ENCODE peak calls at places on chromosome 22, in five cellular contexts. U is NT2/D1; R is stimulated activated naive CD4-positive, alpha-beta T cell; O is effector memory CD4-positive, alpha-beta T cell; B is cardiac fibroblast. S is an unnamed sample.
A peak's percentile ranks its signal among the peaks of the same experiment; 100 is the strongest.

GRCh38 chr22:50544078-50544745 is 1.5 kb upstream of the KLHDC7B start:
- DNase-seq in U (no peak), R (peak; percentile 65), O (peak; percentile 75), B (peak; percentile 67), S (peak; percentile 51)

GRCh38 chr22:28398355-28398754 is 281.3 kb downstream of the TTC28 start:
- DNase-seq in U (no peak), R (no peak), O (no peak), B (no peak), S (no peak)

GRCh38 chr22:27726726-27727449 is 74.7 kb downstream of the MN1 start:
- DNase-seq in U (no peak), R (no peak), O (no peak), B (peak; percentile 93), S (peak; percentile 74)

GRCh38 chr22:24001314-24001713 is 3.9 kb downstream of the GSTT4 start:
- DNase-seq in U (peak; percentile 5), R (no peak), O (no peak), B (no peak), S (no peak)

GRCh38 chr22:50503475-50504145 is 3.9 kb downstream of the LMF2 start:
- DNase-seq in U (no peak), R (no peak), O (no peak), B (no peak), S (no peak)

GRCh38 chr22:44664149-44664548 is 37.9 kb upstream of the PRR5 start:
- DNase-seq in U (no peak), R (no peak), O (peak; percentile 37), B (peak; percentile 77), S (no peak)

GRCh38 chr22:24510694-24511625 is 15.8 kb downstream of the UPB1 start:
- DNase-seq in U (no peak), R (no peak), O (no peak), B (peak; percentile 77), S (peak; percentile 29)

GRCh38 chr22:33111491-33111890 is 53.3 kb upstream of the SYN3 start:
- DNase-seq in U (no peak), R (no peak), O (no peak), B (no peak), S (no peak)

GRCh38 chr22:39349506-39349966 is 255 bp upstream of the SYNGR1 start:
- DNase-seq in U (no peak), R (no peak), O (no peak), B (no peak), S (no peak)

GRCh38 chr22:45159652-45160462 is 3.9 kb upstream of the NUP50 start:
- DNase-seq in U (no peak), R (no peak), O (no peak), B (peak; percentile 72), S (peak; percentile 46)

GRCh38 chr22:20009582-20010306 is 6.9 kb downstream of the ARVCF start:
- DNase-seq in U (no peak), R (no peak), O (no peak), B (no peak), S (no peak)

GRCh38 chr22:41555325-41555724 is 5.5 kb upstream of the CSDC2 start:
- DNase-seq in U (no peak), R (no peak), O (no peak), B (peak; percentile 38), S (no peak)

GRCh38 chr22:30312053-30312452 is 14.7 kb downstream of the TBC1D10A start:
- DNase-seq in U (no peak), R (no peak), O (no peak), B (no peak), S (peak; percentile 97)

S was measured in bronchial epithelial cell.